ENCODE peak calls at places on chromosomes 6 and 20, in nine cellular contexts. C, E, F, U, B, N, S, O and R are unnamed samples.

GRCh38 chr6:166598441-166599138 is 12.1 kb upstream of the RAMACL start:
- DNase-seq in C (peak; percentile 98), E (no peak), F (no peak), U (peak; percentile 42), B (peak; percentile 96), N (no peak), S (no peak), O (peak; percentile 98), R (peak; percentile 41)

GRCh38 chr6:22367331-22367730 is 70.5 kb upstream of the PRL start:
- DNase-seq in C (peak; percentile 17), E (no peak), F (no peak), U (no peak), B (no peak), N (no peak), S (no peak), O (no peak), R (no peak)

GRCh38 chr20:60327971-60328660 is 369.9 kb downstream of the CDH26 start:
- DNase-seq in C (no peak), E (no peak), F (no peak), U (no peak), B (no peak), N (no peak), S (no peak), O (no peak), R (no peak)

GRCh38 chr6:1606533-1607235 is 3.0 kb upstream of the FOXC1 start:
- DNase-seq in C (no peak), E (no peak), F (no peak), U (no peak), B (no peak), N (peak; percentile 92), S (no peak), O (no peak), R (no peak)

GRCh38 chr6:113352029-113352801 is 504.9 kb upstream of the MARCKS start:
- DNase-seq in C (peak; percentile 85), E (peak; percentile 100), F (no peak), U (peak; percentile 37), B (peak; percentile 69), N (no peak), S (no peak), O (peak; percentile 62), R (peak; percentile 100)

GRCh38 chr6:134420638-134421181 is 102.8 kb upstream of the SGK1 start:
- DNase-seq in C (peak; percentile 73), E (no peak), F (no peak), U (no peak), B (no peak), N (no peak), S (no peak), O (peak; percentile 86), R (no peak)

GRCh38 chr6:76876922-76877553 is 586.3 kb downstream of the HTR1B start:
- DNase-seq in C (peak; percentile 24), E (peak; percentile 65), F (no peak), U (peak; percentile 91), B (peak; percentile 6), N (peak; percentile 96), S (no peak), O (peak; percentile 37), R (peak; percentile 49)

GRCh38 chr20:43603124-43603523 is 12.4 kb downstream of the IFT52 start:
- DNase-seq in C (no peak), E (peak; percentile 73), F (no peak), U (no peak), B (no peak), N (no peak), S (no peak), O (no peak), R (no peak)

GRCh38 chr6:10386260-10386659 is 28.6 kb downstream of the TFAP2A start:
- DNase-seq in C (no peak), E (no peak), F (no peak), U (no peak), B (no peak), N (no peak), S (no peak), O (no peak), R (no peak)

GRCh38 chr6:10384064-10384317 is 30.9 kb downstream of the TFAP2A start:
- DNase-seq in C (no peak), E (no peak), F (no peak), U (no peak), B (no peak), N (no peak), S (no peak), O (no peak), R (no peak)

GRCh38 chr6:10385512-10386132 is 29.3 kb downstream of the TFAP2A start:
- DNase-seq in C (no peak), E (no peak), F (no peak), U (no peak), B (no peak), N (peak; percentile 62), S (no peak), O (no peak), R (no peak)

GRCh38 chr6:10384333-10384718 is 30.5 kb downstream of the TFAP2A start:
- DNase-seq in C (no peak), E (no peak), F (no peak), U (no peak), B (no peak), N (no peak), S (no peak), O (no peak), R (no peak)

DNA sequence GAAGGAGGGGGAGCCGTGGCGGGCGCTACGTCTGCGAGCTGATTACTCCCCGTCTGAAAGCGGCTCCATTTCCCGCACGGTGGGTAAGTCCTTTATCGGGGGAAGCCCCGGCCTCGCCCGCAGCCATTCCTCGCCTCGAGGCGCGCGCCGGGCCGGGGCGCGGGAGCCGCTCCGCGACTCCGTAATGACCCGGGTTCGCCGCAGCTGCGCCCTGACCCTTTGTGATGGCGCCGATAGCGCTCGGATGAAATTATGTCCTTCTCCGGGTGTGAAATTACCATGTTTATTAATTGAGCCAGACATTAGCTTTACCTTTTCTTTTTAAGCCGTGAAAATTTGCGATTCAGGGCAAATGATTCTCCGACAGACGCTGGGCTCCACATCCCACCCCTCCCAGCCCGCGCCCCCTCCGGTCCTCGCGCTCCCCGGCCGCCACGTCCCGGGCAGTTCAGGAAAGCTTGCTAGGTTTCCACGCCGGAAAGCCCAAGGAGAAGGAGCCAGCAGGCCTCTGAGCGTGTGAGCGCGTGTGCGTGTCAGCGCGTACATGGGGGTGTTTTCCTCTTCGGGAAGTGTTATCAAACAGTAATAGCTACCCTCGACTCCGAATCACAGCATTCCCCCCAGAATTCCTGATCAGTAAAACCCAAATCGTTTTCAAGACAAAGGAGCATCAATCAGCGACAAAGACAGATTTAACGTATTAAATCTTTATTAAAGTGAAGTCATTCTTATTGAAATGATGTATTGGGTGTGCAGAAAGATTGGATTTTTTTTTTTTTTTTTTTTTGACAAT is 30.0 kb downstream of the TFAP2A start:
- DNase-seq in C (no peak), E (no peak), F (no peak), U (no peak), B (no peak), N (peak; percentile 43), S (no peak), O (no peak), R (no peak)
- TF ChIP-seq EZH2 in C (no peak), E (no peak), F (no peak), U (peak; percentile 91), B (no peak), N (peak; percentile 84), S (no peak), O (no peak), R (no peak)

GRCh38 chr20:47223896-47224295 is 132.6 kb downstream of the ZMYND8 start:
- DNase-seq in C (no peak), E (no peak), F (no peak), U (no peak), B (no peak), N (no peak), S (no peak), O (no peak), R (no peak)

GRCh38 chr20:47224300-47224791 is 132.2 kb downstream of the ZMYND8 start:
- DNase-seq in C (no peak), E (no peak), F (no peak), U (no peak), B (no peak), N (no peak), S (no peak), O (no peak), R (no peak)

GRCh38 chr20:47222728-47223127 is 133.8 kb downstream of the ZMYND8 start:
- DNase-seq in C (no peak), E (no peak), F (no peak), U (no peak), B (no peak), N (no peak), S (no peak), O (no peak), R (no peak)

GRCh38 chr20:47220161-47220582 is 136.3 kb downstream of the ZMYND8 start:
- DNase-seq in C (peak; percentile 49), E (peak; percentile 61), F (peak; percentile 64), U (no peak), B (peak; percentile 41), N (peak; percentile 85), S (peak; percentile 52), O (peak; percentile 32), R (peak; percentile 25)

DNA sequence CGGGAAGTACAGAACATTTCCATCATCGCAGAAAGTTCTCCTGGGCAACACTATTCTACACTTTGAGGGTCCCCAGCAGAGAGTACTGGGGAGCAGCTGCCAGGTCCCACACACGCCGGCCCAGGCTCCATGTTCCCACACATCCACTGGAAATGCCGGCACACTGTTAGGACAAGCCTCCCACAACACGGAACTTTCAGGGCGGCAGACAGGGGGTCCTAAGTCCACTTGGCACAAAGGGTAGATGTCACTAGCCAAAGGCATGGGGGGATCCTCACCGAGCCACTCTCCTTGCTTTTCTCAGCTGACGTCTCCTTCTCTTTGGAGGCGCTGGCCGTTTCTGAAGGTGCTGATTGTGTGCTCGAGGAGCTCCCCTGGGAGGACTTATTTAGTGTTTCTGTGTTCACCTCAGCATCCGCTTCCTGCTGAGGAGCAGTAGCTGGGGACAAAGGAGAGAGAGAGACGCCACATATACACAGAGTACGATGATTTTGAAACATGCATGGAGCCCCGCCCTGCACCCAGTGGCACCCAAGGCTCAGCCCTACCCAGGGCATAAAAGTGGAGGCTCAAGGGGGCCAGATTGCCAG is 135.4 kb downstream of the ZMYND8 start:
- DNase-seq in C (no peak), E (no peak), F (no peak), U (no peak), B (no peak), N (no peak), S (no peak), O (no peak), R (no peak)
- H3K4me2 ChIP-seq in C (no peak overlapping the region), E (no peak overlapping the region), F (no peak overlapping the region), U (no peak overlapping the region), B (no peak overlapping the region), N (no peak overlapping the region), S (no peak overlapping the region), O (no peak overlapping the region), R (no peak overlapping the region)

GRCh38 chr6:104700371-104701185 is 159.1 kb downstream of the HACE1 start:
- DNase-seq in C (no peak), E (no peak), F (no peak), U (no peak), B (no peak), N (peak; percentile 31), S (no peak), O (no peak), R (no peak)
- TF ChIP-seq EZH2 in C (no peak), E (no peak), F (no peak), U (no peak), B (no peak), N (no peak), S (no peak), O (no peak), R (no peak)

DNA sequence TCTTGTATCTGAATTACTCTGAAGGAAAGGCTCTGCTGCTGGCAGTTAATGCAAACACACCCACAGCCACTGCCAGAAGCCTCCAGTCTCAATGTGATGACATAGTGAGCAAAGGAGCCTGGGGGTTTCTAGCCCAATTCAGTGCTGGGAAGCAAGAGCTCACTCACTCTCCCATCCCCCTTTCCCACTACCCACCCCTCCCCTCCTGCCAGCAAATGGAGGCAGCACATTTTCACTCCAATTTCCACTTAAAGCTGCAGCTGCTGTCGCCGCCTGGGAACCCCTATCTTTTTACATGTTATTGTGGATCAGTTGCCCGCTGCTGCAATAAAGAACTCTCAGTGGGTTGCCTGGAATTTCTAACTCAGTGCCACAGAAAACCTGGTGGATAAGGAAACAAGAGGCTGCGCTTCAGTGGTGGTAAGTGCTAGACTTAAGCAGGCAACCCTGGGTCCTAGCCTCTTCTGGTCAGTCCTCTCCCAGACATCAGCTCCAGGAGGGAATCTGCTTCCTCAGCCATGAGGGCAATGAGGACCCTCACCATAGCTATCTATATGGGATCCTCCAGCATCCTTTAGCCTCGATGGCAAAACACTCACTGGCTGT is 490.6 kb upstream of the SULF2 start:
- DNase-seq in C (no peak), E (no peak), F (no peak), U (peak; percentile 46), B (no peak), N (peak; percentile 44), S (no peak), O (no peak), R (no peak)
- H3K4me2 ChIP-seq in C (no peak overlapping the region), E (no peak overlapping the region), F (no peak overlapping the region), U (no peak overlapping the region), B (no peak overlapping the region), N (peak overlapping the region; percentile 51), S (no peak overlapping the region), O (no peak overlapping the region), R (no peak overlapping the region)